ENCODE peak calls at places on chromosome 18, in eight cellular contexts. One of them, this sample, is unnamed. For H3K4me1 and H3K27me3, the result is how much of the 10 kb centered on the place peaks cover.

GRCh38 chr18:46449033-46449432 is 208.0 kb downstream of the LOXHD1 start:
- DNase-seq in stomach: no peak
- DNase-seq in naive thymus-derived CD4-positive, alpha-beta T cell: no peak
- DNase-seq in ovary: no peak
- DNase-seq in Karpas-422: no peak
- DNase-seq in right cardiac atrium: no peak
- DNase-seq in prostate gland: no peak
- DNase-seq in upper lobe of right lung: no peak
- DNase-seq in this sample: no peak

GRCh38 chr18:2515408-2515807 is 55.9 kb downstream of the METTL4 start:
- DNase-seq in Karpas-422: no peak
- DNase-seq in ovary: no peak
- DNase-seq in right cardiac atrium: no peak
- DNase-seq in prostate gland: no peak
- DNase-seq in stomach: no peak
- DNase-seq in naive thymus-derived CD4-positive, alpha-beta T cell: no peak
- DNase-seq in upper lobe of right lung: no peak
- DNase-seq in this sample: no peak

GRCh38 chr18:13390196-13390595 is 171.6 kb downstream of the LDLRAD4 start:
- DNase-seq in Karpas-422: no peak
- DNase-seq in ovary: no peak
- DNase-seq in naive thymus-derived CD4-positive, alpha-beta T cell: no peak
- DNase-seq in prostate gland: no peak
- DNase-seq in right cardiac atrium: no peak
- DNase-seq in upper lobe of right lung: no peak
- DNase-seq in stomach: no peak
- DNase-seq in this sample: no peak

GRCh38 chr18:55862693-55863485 is 274.9 kb upstream of the TCF4 start:
- DNase-seq in right cardiac atrium: no peak
- DNase-seq in Karpas-422: no peak
- DNase-seq in stomach: no peak
- DNase-seq in ovary: no peak
- DNase-seq in prostate gland: no peak
- DNase-seq in naive thymus-derived CD4-positive, alpha-beta T cell: no peak
- DNase-seq in upper lobe of right lung: no peak
- DNase-seq in this sample: no peak

GRCh38 chr18:6729247-6730091 is at the start of gene ARHGAP28:
- DNase-seq in prostate gland: peak
- DNase-seq in ovary: peak
- DNase-seq in right cardiac atrium: peak
- DNase-seq in stomach: peak
- DNase-seq in Karpas-422: no peak
- DNase-seq in upper lobe of right lung: peak
- DNase-seq in naive thymus-derived CD4-positive, alpha-beta T cell: no peak
- DNase-seq in this sample: no peak

GRCh38 chr18:8947576-8947975 is 154.9 kb upstream of the NDUFV2 start:
- DNase-seq in prostate gland: no peak
- DNase-seq in Karpas-422: no peak
- DNase-seq in upper lobe of right lung: no peak
- DNase-seq in naive thymus-derived CD4-positive, alpha-beta T cell: no peak
- DNase-seq in ovary: no peak
- DNase-seq in right cardiac atrium: no peak
- DNase-seq in stomach: no peak
- DNase-seq in this sample: no peak

GRCh38 chr18:6781846-6782245 is 52.3 kb downstream of the ARHGAP28 start:
- DNase-seq in upper lobe of right lung: no peak
- DNase-seq in naive thymus-derived CD4-positive, alpha-beta T cell: no peak
- DNase-seq in stomach: no peak
- DNase-seq in right cardiac atrium: no peak
- DNase-seq in Karpas-422: no peak
- DNase-seq in ovary: no peak
- DNase-seq in prostate gland: no peak
- DNase-seq in this sample: no peak

GRCh38 chr18:42959528-42959927 is 156.0 kb downstream of the RIT2 start:
- DNase-seq in stomach: no peak
- DNase-seq in upper lobe of right lung: no peak
- DNase-seq in prostate gland: no peak
- DNase-seq in right cardiac atrium: no peak
- DNase-seq in naive thymus-derived CD4-positive, alpha-beta T cell: no peak
- DNase-seq in Karpas-422: no peak
- DNase-seq in ovary: no peak
- DNase-seq in this sample: no peak

GRCh38 chr18:68713131-68713530 is 1.8 kb downstream of the TMX3 start:
- DNase-seq in stomach: no peak
- DNase-seq in right cardiac atrium: no peak
- DNase-seq in upper lobe of right lung: no peak
- DNase-seq in Karpas-422: peak
- DNase-seq in prostate gland: no peak
- DNase-seq in naive thymus-derived CD4-positive, alpha-beta T cell: no peak
- DNase-seq in ovary: no peak
- DNase-seq in this sample: no peak

GRCh38 chr18:70291295-70291574 is 2.4 kb downstream of the SOCS6 start:
- DNase-seq in stomach: no peak
- DNase-seq in right cardiac atrium: no peak
- DNase-seq in ovary: no peak
- DNase-seq in upper lobe of right lung: no peak
- DNase-seq in naive thymus-derived CD4-positive, alpha-beta T cell: no peak
- DNase-seq in prostate gland: no peak
- DNase-seq in Karpas-422: no peak
- DNase-seq in this sample: no peak

GRCh38 chr18:68035709-68036522 is 519.4 kb upstream of the DSEL start:
- DNase-seq in prostate gland: no peak
- DNase-seq in Karpas-422: no peak
- DNase-seq in ovary: no peak
- DNase-seq in naive thymus-derived CD4-positive, alpha-beta T cell: no peak
- DNase-seq in upper lobe of right lung: no peak
- DNase-seq in stomach: no peak
- DNase-seq in right cardiac atrium: no peak
- DNase-seq in this sample: no peak

GRCh38 chr18:63831080-63831788 is 56.0 kb downstream of the SERPINB7 start:
- DNase-seq in Karpas-422: no peak
- DNase-seq in ovary: no peak
- DNase-seq in prostate gland: no peak
- DNase-seq in right cardiac atrium: no peak
- DNase-seq in naive thymus-derived CD4-positive, alpha-beta T cell: no peak
- DNase-seq in upper lobe of right lung: no peak
- DNase-seq in stomach: no peak
- DNase-seq in this sample: no peak

GRCh38 chr18:57542126-57542525 is 44.4 kb downstream of the FECH start:
- DNase-seq in right cardiac atrium: no peak
- DNase-seq in ovary: no peak
- DNase-seq in Karpas-422: no peak
- DNase-seq in upper lobe of right lung: no peak
- DNase-seq in stomach: no peak
- DNase-seq in naive thymus-derived CD4-positive, alpha-beta T cell: no peak
- DNase-seq in prostate gland: no peak
- DNase-seq in this sample: no peak

GRCh38 chr18:32768646-32769206 is 4.1 kb downstream of the KLHL14 start:
- DNase-seq in prostate gland: no peak
- DNase-seq in naive thymus-derived CD4-positive, alpha-beta T cell: no peak
- DNase-seq in right cardiac atrium: no peak
- DNase-seq in ovary: no peak
- DNase-seq in Karpas-422: peak
- DNase-seq in upper lobe of right lung: no peak
- DNase-seq in stomach: no peak
- DNase-seq in this sample: no peak

GRCh38 chr18:61528961-61529360 is 195.7 kb downstream of the CDH20 start:
- DNase-seq in prostate gland: no peak
- DNase-seq in upper lobe of right lung: no peak
- DNase-seq in ovary: no peak
- DNase-seq in right cardiac atrium: no peak
- DNase-seq in Karpas-422: no peak
- DNase-seq in stomach: no peak
- DNase-seq in naive thymus-derived CD4-positive, alpha-beta T cell: no peak
- DNase-seq in this sample: no peak

GRCh38 chr18:22398464-22398863 is 19.3 kb downstream of the CTAGE1 start:
- DNase-seq in stomach: no peak
- DNase-seq in right cardiac atrium: no peak
- DNase-seq in ovary: no peak
- DNase-seq in upper lobe of right lung: no peak
- DNase-seq in prostate gland: no peak
- DNase-seq in naive thymus-derived CD4-positive, alpha-beta T cell: no peak
- DNase-seq in Karpas-422: no peak
- DNase-seq in this sample: no peak

GRCh38 chr18:65994294-65994693 is 243.5 kb downstream of the CDH7 start:
- DNase-seq in ovary: no peak
- DNase-seq in naive thymus-derived CD4-positive, alpha-beta T cell: no peak
- DNase-seq in right cardiac atrium: no peak
- DNase-seq in prostate gland: no peak
- DNase-seq in Karpas-422: no peak
- DNase-seq in upper lobe of right lung: no peak
- DNase-seq in stomach: no peak
- DNase-seq in this sample: no peak

GRCh38 chr18:7937268-7937667 is 370.2 kb downstream of the PTPRM start:
- DNase-seq in naive thymus-derived CD4-positive, alpha-beta T cell: no peak
- DNase-seq in Karpas-422: no peak
- DNase-seq in right cardiac atrium: no peak
- DNase-seq in ovary: no peak
- DNase-seq in stomach: no peak
- DNase-seq in upper lobe of right lung: no peak
- DNase-seq in prostate gland: no peak
- DNase-seq in this sample: no peak

GRCh38 chr18:9135912-9136314 is 668 bp upstream of the ANKRD12 start:
- DNase-seq in ovary: no peak
- DNase-seq in upper lobe of right lung: no peak
- DNase-seq in naive thymus-derived CD4-positive, alpha-beta T cell: no peak
- DNase-seq in stomach: no peak
- DNase-seq in Karpas-422: peak
- DNase-seq in right cardiac atrium: no peak
- DNase-seq in prostate gland: no peak
- DNase-seq in this sample: no peak

GRCh38 chr18:2337552-2338141 is 233.7 kb downstream of the METTL4 start:
- DNase-seq in stomach: peak
- DNase-seq in naive thymus-derived CD4-positive, alpha-beta T cell: peak
- DNase-seq in right cardiac atrium: peak
- DNase-seq in upper lobe of right lung: no peak
- DNase-seq in ovary: no peak
- DNase-seq in Karpas-422: peak
- DNase-seq in prostate gland: no peak
- DNase-seq in this sample: peak

GRCh38 chr18:7363338-7363737 is 132.4 kb downstream of the LRRC30 start:
- DNase-seq in upper lobe of right lung: no peak
- DNase-seq in stomach: no peak
- DNase-seq in prostate gland: no peak
- DNase-seq in naive thymus-derived CD4-positive, alpha-beta T cell: no peak
- DNase-seq in ovary: no peak
- DNase-seq in right cardiac atrium: no peak
- DNase-seq in Karpas-422: no peak
- DNase-seq in this sample: no peak

GRCh38 chr18:36492604-36493329 is 195.3 kb downstream of the FHOD3 start:
- DNase-seq in stomach: no peak
- DNase-seq in right cardiac atrium: no peak
- DNase-seq in prostate gland: no peak
- DNase-seq in Karpas-422: no peak
- DNase-seq in ovary: no peak
- DNase-seq in upper lobe of right lung: no peak
- DNase-seq in naive thymus-derived CD4-positive, alpha-beta T cell: no peak
- DNase-seq in this sample: no peak

GRCh38 chr18:62718268-62718800 is 3.0 kb downstream of the PHLPP1 start:
- DNase-seq in prostate gland: no peak
- DNase-seq in ovary: no peak
- DNase-seq in upper lobe of right lung: no peak
- DNase-seq in stomach: no peak
- DNase-seq in naive thymus-derived CD4-positive, alpha-beta T cell: no peak
- DNase-seq in Karpas-422: no peak
- DNase-seq in right cardiac atrium: no peak
- DNase-seq in this sample: no peak
- H3K27ac ChIP-seq in prostate gland: no peak
- H3K27ac ChIP-seq in ovary: no peak
- H3K27ac ChIP-seq in upper lobe of right lung: peak
- H3K27ac ChIP-seq in stomach: no peak
- H3K27ac ChIP-seq in naive thymus-derived CD4-positive, alpha-beta T cell: no peak
- H3K27ac ChIP-seq in Karpas-422: no peak
- H3K27ac ChIP-seq in right cardiac atrium: no peak
- H3K27ac ChIP-seq in this sample: no peak

GRCh38 chr18:48803518-48803917 is 147.2 kb downstream of the SMAD7 start:
- DNase-seq in naive thymus-derived CD4-positive, alpha-beta T cell: no peak
- DNase-seq in Karpas-422: no peak
- DNase-seq in ovary: peak
- DNase-seq in prostate gland: no peak
- DNase-seq in upper lobe of right lung: peak
- DNase-seq in stomach: peak
- DNase-seq in right cardiac atrium: no peak
- DNase-seq in this sample: no peak
- H3K4me1 ChIP-seq in naive thymus-derived CD4-positive, alpha-beta T cell: under half
- H3K4me1 ChIP-seq in Karpas-422: under half
- H3K4me1 ChIP-seq in ovary: under half
- H3K4me1 ChIP-seq in prostate gland: under half
- H3K4me1 ChIP-seq in upper lobe of right lung: under half
- H3K4me1 ChIP-seq in stomach: under half
- H3K4me1 ChIP-seq in right cardiac atrium: under half
- H3K4me1 ChIP-seq in this sample: under half

DNA sequence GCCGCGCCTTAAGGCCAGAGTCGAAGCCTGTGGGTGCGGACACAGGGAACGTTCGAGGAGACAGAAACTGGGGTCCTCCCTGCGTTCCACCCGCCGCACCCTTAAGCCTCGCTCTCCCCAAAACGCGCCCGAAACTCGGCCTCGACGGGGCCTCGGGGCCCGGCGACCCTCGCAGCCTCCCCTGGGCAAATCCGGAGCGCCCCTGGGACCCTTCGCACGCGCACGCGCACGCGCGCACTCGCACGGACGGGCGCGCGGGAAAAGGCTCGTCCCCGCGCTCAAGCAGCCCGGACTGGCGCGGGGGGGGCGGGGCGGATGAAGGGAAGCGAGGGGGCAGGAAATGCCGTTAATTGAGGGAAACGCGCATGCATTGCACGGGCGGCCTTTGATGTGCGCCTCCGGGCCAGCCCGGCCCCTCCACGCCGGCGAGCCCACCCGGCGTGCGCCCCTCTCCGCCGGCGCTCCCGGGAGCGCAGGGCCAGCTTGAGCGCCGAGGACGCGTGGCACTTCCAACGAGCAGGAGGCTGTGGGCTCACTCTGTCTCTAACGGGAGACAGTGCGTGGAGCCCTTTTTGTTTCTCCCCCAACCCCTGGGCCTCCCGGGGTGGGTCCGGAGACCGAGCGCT is 5.4 kb upstream of the SALL3 start:
- DNase-seq in Karpas-422: no peak
- DNase-seq in upper lobe of right lung: no peak
- DNase-seq in stomach: no peak
- DNase-seq in naive thymus-derived CD4-positive, alpha-beta T cell: no peak
- DNase-seq in right cardiac atrium: no peak
- DNase-seq in prostate gland: no peak
- DNase-seq in ovary: no peak
- DNase-seq in this sample: no peak
- H3K27me3 ChIP-seq in Karpas-422: under half
- H3K27me3 ChIP-seq in upper lobe of right lung: half or more
- H3K27me3 ChIP-seq in stomach: half or more
- H3K27me3 ChIP-seq in naive thymus-derived CD4-positive, alpha-beta T cell: under half
- H3K27me3 ChIP-seq in right cardiac atrium: under half
- H3K27me3 ChIP-seq in prostate gland: under half
- H3K27me3 ChIP-seq in ovary: under half
- H3K27me3 ChIP-seq in this sample: under half

DNA sequence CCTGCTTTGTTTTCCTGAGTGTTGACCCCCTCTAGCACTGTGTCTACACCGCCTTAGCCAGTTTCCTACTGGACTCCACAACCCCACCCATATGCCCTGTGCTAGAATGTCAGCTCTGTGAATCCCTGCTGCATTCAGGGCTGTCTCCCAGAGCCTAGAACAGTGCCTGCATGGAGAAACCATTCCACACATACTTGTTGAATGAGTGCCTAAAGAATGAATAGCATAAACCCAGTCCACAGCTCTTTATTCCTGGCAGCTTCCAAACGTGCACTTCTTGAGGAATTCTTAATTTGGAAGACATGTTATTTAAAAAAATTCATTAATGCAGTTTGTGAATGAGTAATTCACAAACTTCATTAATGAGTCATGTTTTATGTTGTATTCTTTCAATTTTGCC is 6.5 kb upstream of the NAPG start:
- DNase-seq in stomach: no peak
- DNase-seq in upper lobe of right lung: no peak
- DNase-seq in prostate gland: no peak
- DNase-seq in ovary: no peak
- DNase-seq in Karpas-422: no peak
- DNase-seq in right cardiac atrium: no peak
- DNase-seq in naive thymus-derived CD4-positive, alpha-beta T cell: no peak
- DNase-seq in this sample: no peak
- H3K27ac ChIP-seq in stomach: peak
- H3K27ac ChIP-seq in upper lobe of right lung: peak
- H3K27ac ChIP-seq in prostate gland: peak
- H3K27ac ChIP-seq in ovary: peak
- H3K27ac ChIP-seq in Karpas-422: no peak
- H3K27ac ChIP-seq in right cardiac atrium: peak
- H3K27ac ChIP-seq in naive thymus-derived CD4-positive, alpha-beta T cell: no peak
- H3K27ac ChIP-seq in this sample: no peak

This sample was measured in CD8-positive, alpha-beta memory T cell.